ENCODE peak calls at places on chromosomes 4 and X, in nine cellular contexts. Y is fibroblast of lung; J is GM13977; Q is amygdala; G is AG08396; Z is amniotic epithelial cell; H is BE2C; T is iris pigment epithelial cell; M is stimulated activated CD8-positive, alpha-beta memory T cell treated with anti-CD3 and anti-CD28 coated beads, Interleukin-12 subunit alpha, Interleukin-12 subunit beta, amount 100 ng/mL, for 4 hours. A is an unnamed sample.

GRCh38 chrX:24870143-24870542 is 145.6 kb downstream of the ARX start:
- DNase-seq in Y (peak; percentile 22), J (no peak), Q (no peak), G (peak; percentile 14), Z (peak; percentile 67), H (no peak), T (peak; percentile 82), M (no peak), A (no peak)

GRCh38 chrX:30865020-30865419 is 24.0 kb downstream of the TAB3 start:
- DNase-seq in Y (no peak), J (no peak), Q (no peak), G (no peak), Z (peak; percentile 24), H (peak; percentile 3), T (peak; percentile 9), M (no peak), A (peak; percentile 29)

GRCh38 chr4:13504374-13504773 is 20.2 kb upstream of the RAB28 start:
- DNase-seq in Y (no peak), J (no peak), Q (no peak), G (no peak), Z (no peak), H (no peak), T (no peak), M (no peak), A (no peak)

GRCh38 chrX:9988762-9989161 is 21.6 kb downstream of the CLDN34 start:
- DNase-seq in Y (peak; percentile 18), J (no peak), Q (no peak), G (no peak), Z (no peak), H (no peak), T (peak; percentile 19), M (no peak), A (no peak)

GRCh38 chr4:24274401-24275035 is 309.8 kb downstream of the DHX15 start:
- DNase-seq in Y (peak; percentile 83), J (no peak), Q (no peak), G (no peak), Z (no peak), H (no peak), T (no peak), M (no peak), A (no peak)

GRCh38 chrX:107619836-107620235 is 8.5 kb upstream of the PRPS1 start:
- DNase-seq in Y (no peak), J (no peak), Q (no peak), G (no peak), Z (peak; percentile 74), H (no peak), T (peak; percentile 46), M (no peak), A (no peak)

GRCh38 chr4:36427696-36428095 is 146.3 kb downstream of the DTHD1 start:
- DNase-seq in Y (no peak), J (no peak), Q (no peak), G (no peak), Z (no peak), H (no peak), T (no peak), M (no peak), A (no peak)

GRCh38 chrX:135982860-135983259 is 2.4 kb upstream of the SLC9A6 start:
- DNase-seq in Y (no peak), J (no peak), Q (no peak), G (no peak), Z (peak; percentile 4), H (no peak), T (peak; percentile 14), M (no peak), A (no peak)

GRCh38 chr4:140374130-140374477 is 658 bp downstream of the SCOC start:
- DNase-seq in Y (no peak), J (no peak), Q (no peak), G (no peak), Z (no peak), H (no peak), T (no peak), M (no peak), A (no peak)

GRCh38 chrX:123976671-123977316 is 15.3 kb downstream of the STAG2 start:
- DNase-seq in Y (peak; percentile 68), J (no peak), Q (no peak), G (no peak), Z (peak; percentile 44), H (no peak), T (peak; percentile 47), M (no peak), A (peak; percentile 46)

GRCh38 chr4:80201326-80202151 is 4.2 kb downstream of the PRDM8 start:
- DNase-seq in Y (peak; percentile 52), J (no peak), Q (no peak), G (no peak), Z (no peak), H (peak; percentile 43), T (peak; percentile 18), M (peak; percentile 63), A (no peak)

GRCh38 chr4:20859097-20859781 is 159.0 kb downstream of the PACRGL start:
- DNase-seq in Y (no peak), J (no peak), Q (no peak), G (no peak), Z (no peak), H (no peak), T (no peak), M (no peak), A (no peak)

GRCh38 chr4:147542229-147542990 is 61.5 kb downstream of the EDNRA start:
- DNase-seq in Y (no peak), J (no peak), Q (no peak), G (no peak), Z (no peak), H (no peak), T (no peak), M (no peak), A (no peak)

GRCh38 chr4:13615162-13615561 is 12.4 kb downstream of the BOD1L1 start:
- DNase-seq in Y (no peak), J (no peak), Q (no peak), G (no peak), Z (no peak), H (no peak), T (no peak), M (no peak), A (no peak)

GRCh38 chr4:24470681-24471622 is 113.4 kb downstream of the DHX15 start:
- DNase-seq in Y (peak; percentile 57), J (peak; percentile 80), Q (peak; percentile 26), G (peak; percentile 52), Z (peak; percentile 33), H (peak; percentile 12), T (peak; percentile 54), M (peak; percentile 15), A (peak; percentile 48)